ENCODE peak calls at places on chromosomes 4 and X, in seven cellular contexts. T is PC-3, K is hepatocyte, F is GM23338, I is SK-N-SH, W is neural progenitor cell, C is OCI-LY7. S is an unnamed sample.

GRCh38 chr4:59091376-59092142 is 1981.4 kb upstream of the IGFBP7 start:
- DNase-seq in T (peak), K (no peak), F (peak), I (no peak), W (no peak), C (no peak), S (no peak)

GRCh38 chr4:87516683-87517082 is 12.5 kb downstream of the SPARCL1 start:
- DNase-seq in T (no peak), K (no peak), F (no peak), I (no peak), W (no peak), C (no peak), S (no peak)

GRCh38 chrX:111360839-111361238 is 51.2 kb downstream of the DCX start:
- DNase-seq in T (no peak), K (no peak), F (peak), I (no peak), W (no peak), C (no peak), S (no peak)

GRCh38 chr4:108168672-108169562 is at the start of gene LEF1:
- DNase-seq in T (peak), K (peak), F (peak), I (peak), W (peak), C (peak), S (peak)

GRCh38 chr4:81465668-81466357 is 5.9 kb downstream of the RASGEF1B start:
- DNase-seq in T (no peak), K (no peak), F (no peak), I (no peak), W (no peak), C (no peak), S (no peak)

GRCh38 chrX:112521658-112522057 is 158.1 kb downstream of the LHFPL1 start:
- DNase-seq in T (no peak), K (no peak), F (no peak), I (no peak), W (no peak), C (no peak), S (peak)

GRCh38 chr4:82044141-82044993 is 329.4 kb downstream of the HNRNPD start:
- DNase-seq in T (peak), K (peak), F (peak), I (peak), W (peak), C (no peak), S (peak)

GRCh38 chr4:79211490-79211889 is 114.4 kb downstream of the NAA11 start:
- DNase-seq in T (no peak), K (no peak), F (no peak), I (no peak), W (no peak), C (no peak), S (no peak)

GRCh38 chr4:112284662-112285411 is 867 bp downstream of the TIFA start:
- DNase-seq in T (peak), K (no peak), F (no peak), I (peak), W (no peak), C (peak), S (peak)

GRCh38 chrX:39855748-39856129 is 242.0 kb downstream of the BCOR start:
- DNase-seq in T (peak), K (peak), F (peak), I (no peak), W (no peak), C (peak), S (peak)

GRCh38 chrX:97267916-97268680 is 384.4 kb downstream of the RPA4 start:
- DNase-seq in T (no peak), K (no peak), F (no peak), I (no peak), W (no peak), C (no peak), S (peak)

GRCh38 chrX:20116087-20116574 is 576 bp downstream of the MAP7D2 start:
- DNase-seq in T (no peak), K (no peak), F (peak), I (peak), W (peak), C (no peak), S (no peak)

GRCh38 chr4:78829296-78829695 is 53.1 kb downstream of the BMP2K start:
- DNase-seq in T (no peak), K (no peak), F (no peak), I (no peak), W (no peak), C (no peak), S (peak)

GRCh38 chr4:112031712-112032328 is 113.4 kb upstream of the FAM241A start:
- DNase-seq in T (peak), K (peak), F (peak), I (peak), W (peak), C (peak), S (peak)

GRCh38 chrX:123153846-123154335 is 30.2 kb upstream of the GRIA3 start:
- DNase-seq in T (no peak), K (peak), F (no peak), I (no peak), W (no peak), C (no peak), S (no peak)

GRCh38 chr4:122003335-122003734 is 51.5 kb upstream of the TRPC3 start:
- DNase-seq in T (peak), K (peak), F (peak), I (peak), W (peak), C (peak), S (peak)

GRCh38 chrX:130680164-130681035 is 222.6 kb downstream of the ENOX2 start:
- DNase-seq in T (no peak), K (no peak), F (no peak), I (no peak), W (no peak), C (no peak), S (peak)

GRCh38 chr4:5945936-5946335 is 53.0 kb upstream of the CRMP1 start:
- DNase-seq in T (no peak), K (no peak), F (no peak), I (no peak), W (no peak), C (no peak), S (no peak)

GRCh38 chr4:22869235-22869634 is 176.5 kb downstream of the GBA3 start:
- DNase-seq in T (no peak), K (no peak), F (peak), I (no peak), W (peak), C (no peak), S (no peak)

GRCh38 chr4:66906314-66906713 is 639.0 kb downstream of the CENPC start:
- DNase-seq in T (peak), K (no peak), F (peak), I (no peak), W (peak), C (no peak), S (no peak)

GRCh38 chrX:38192007-38192625 is 28.6 kb downstream of the SRPX start:
- DNase-seq in T (peak), K (no peak), F (peak), I (peak), W (peak), C (peak), S (peak)

GRCh38 chrX:12011075-12011474 is 127.2 kb upstream of the FRMPD4 start:
- DNase-seq in T (peak), K (no peak), F (no peak), I (no peak), W (no peak), C (no peak), S (peak)

GRCh38 chrX:68396953-68397352 is 36.3 kb downstream of the OPHN1 start:
- DNase-seq in T (no peak), K (no peak), F (no peak), I (peak), W (no peak), C (no peak), S (peak)

GRCh38 chr4:25861951-25862410 is 807 bp downstream of the SEL1L3 start:
- DNase-seq in T (peak), K (peak), F (peak), I (no peak), W (peak), C (peak), S (peak)

GRCh38 chrX:114619874-114620273 is 36.0 kb downstream of the HTR2C start:
- DNase-seq in T (peak), K (peak), F (peak), I (peak), W (no peak), C (no peak), S (peak)

GRCh38 chr4:84451546-84451945 is 47.5 kb downstream of the NKX6-1 start:
- DNase-seq in T (peak), K (peak), F (peak), I (no peak), W (peak), C (peak), S (peak)

GRCh38 chr4:95908806-95909205 is 68.9 kb downstream of the PDHA2 start:
- DNase-seq in T (no peak), K (no peak), F (no peak), I (no peak), W (no peak), C (no peak), S (no peak)

GRCh38 chrX:69282893-69283690 is 117.8 kb upstream of the PJA1 start:
- DNase-seq in T (no peak), K (no peak), F (peak), I (no peak), W (peak), C (no peak), S (no peak)

GRCh38 chrX:55206152-55206941 is 13.8 kb upstream of the PAGE5 start:
- DNase-seq in T (peak), K (no peak), F (no peak), I (no peak), W (no peak), C (no peak), S (no peak)

GRCh38 chr4:57037982-57038604 is 59.4 kb downstream of the POLR2B start:
- DNase-seq in T (peak), K (peak), F (peak), I (peak), W (peak), C (peak), S (peak)

DNA sequence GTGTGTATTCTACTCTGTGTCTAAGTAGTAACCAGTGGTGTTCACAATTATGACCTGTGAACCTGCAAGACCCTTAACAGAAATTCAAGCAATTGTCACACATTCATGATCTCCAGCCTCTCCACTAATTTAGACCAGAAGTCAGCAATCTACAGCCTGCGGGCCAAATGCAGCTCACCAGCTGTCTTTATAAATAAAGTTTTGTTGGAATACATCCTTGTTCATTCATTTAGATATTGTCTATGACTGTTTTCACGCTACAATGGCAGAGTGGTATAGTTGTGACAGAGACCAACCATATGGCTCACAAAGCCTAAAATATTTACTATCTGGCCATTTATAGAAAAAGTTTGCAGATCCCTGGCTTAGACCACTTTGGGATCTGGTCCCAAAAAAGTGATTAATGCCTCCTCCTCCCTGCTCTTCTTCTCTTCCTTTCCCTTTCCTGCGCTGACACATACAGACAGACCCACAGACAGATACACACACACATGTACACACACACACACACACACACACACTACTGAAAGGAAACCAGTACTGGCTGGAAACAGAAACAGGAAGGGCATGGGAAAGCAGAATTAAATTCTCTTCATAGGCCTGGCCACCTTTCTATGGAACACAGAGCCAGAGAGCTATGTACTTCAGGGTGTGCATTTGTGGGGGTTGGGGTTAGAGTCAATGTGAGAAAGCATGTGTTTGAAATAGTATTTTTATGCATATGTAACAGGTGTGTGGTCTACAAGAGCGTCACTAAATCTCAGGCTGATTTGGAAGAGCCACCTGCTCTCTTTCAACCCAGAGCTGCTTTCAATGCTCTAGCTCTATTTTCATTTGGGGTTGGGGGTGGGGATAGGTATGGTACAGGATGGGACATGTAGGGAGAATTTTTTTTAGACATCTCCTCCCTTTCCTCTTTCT is 49.7 kb upstream of the TMEM164 start:
- DNase-seq in T (no peak), K (no peak), F (no peak), I (no peak), W (no peak), C (no peak), S (no peak)
- TF ChIP-seq EZH2phosphoT487 in T (no peak), K (no peak), F (no peak), I (no peak), W (no peak), C (no peak), S (no peak)

GRCh38 chr4:46073778-46074177 is 50.1 kb downstream of the GABRG1 start:
- DNase-seq in T (no peak), K (no peak), F (no peak), I (no peak), W (no peak), C (no peak), S (no peak)
- H2AFZ ChIP-seq in T (no peak), K (no peak), F (no peak), I (no peak), W (no peak), C (no peak), S (no peak)

GRCh38 chr4:100872811-100873210 is 355.0 kb upstream of the EMCN start:
- DNase-seq in T (no peak), K (no peak), F (no peak), I (no peak), W (no peak), C (no peak), S (no peak)

GRCh38 chr4:100880012-100880411 is 362.2 kb upstream of the EMCN start:
- DNase-seq in T (no peak), K (no peak), F (peak), I (no peak), W (peak), C (no peak), S (no peak)

GRCh38 chr4:100875296-100876040 is 357.6 kb upstream of the EMCN start:
- DNase-seq in T (no peak), K (no peak), F (no peak), I (no peak), W (no peak), C (no peak), S (no peak)

GRCh38 chr4:100879471-100879870 is 361.6 kb upstream of the EMCN start:
- DNase-seq in T (no peak), K (no peak), F (no peak), I (no peak), W (no peak), C (no peak), S (no peak)

DNA sequence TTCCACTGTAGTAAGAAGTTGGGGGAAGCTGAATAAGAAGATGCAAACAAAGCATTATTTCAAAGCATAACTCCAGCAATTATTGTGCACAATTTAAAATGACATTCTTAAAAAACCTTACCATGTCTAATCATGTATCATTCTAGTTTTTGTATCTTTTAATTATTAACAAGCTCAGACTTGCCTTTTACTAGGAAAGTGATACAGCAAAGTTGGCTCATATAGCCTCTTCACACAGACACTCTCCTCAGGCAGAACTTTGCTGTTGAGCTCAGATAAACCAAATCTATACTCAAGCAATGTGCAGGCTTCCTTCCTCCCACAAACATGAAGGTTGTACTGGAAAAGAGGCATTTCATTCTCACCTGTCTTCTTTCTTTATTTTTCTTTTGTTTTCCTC is 358.7 kb upstream of the EMCN start:
- DNase-seq in T (no peak), K (no peak), F (no peak), I (no peak), W (no peak), C (no peak), S (no peak)
- H3K4me2 ChIP-seq in T (no peak), K (no peak), F (no peak), I (no peak), W (no peak), C (no peak), S (no peak)

GRCh38 chr4:73702796-73703287 is 37.5 kb upstream of the CXCL8 start:
- DNase-seq in T (peak), K (no peak), F (no peak), I (no peak), W (no peak), C (no peak), S (no peak)

GRCh38 chr4:73703320-73703719 is 37.0 kb upstream of the CXCL8 start:
- DNase-seq in T (no peak), K (no peak), F (no peak), I (no peak), W (no peak), C (no peak), S (no peak)

GRCh38 chr4:73693816-73694215 is 46.6 kb upstream of the CXCL8 start:
- DNase-seq in T (no peak), K (no peak), F (no peak), I (no peak), W (no peak), C (no peak), S (no peak)

GRCh38 chr4:73701116-73701515 is 39.3 kb upstream of the CXCL8 start:
- DNase-seq in T (peak), K (no peak), F (no peak), I (no peak), W (no peak), C (no peak), S (peak)

DNA sequence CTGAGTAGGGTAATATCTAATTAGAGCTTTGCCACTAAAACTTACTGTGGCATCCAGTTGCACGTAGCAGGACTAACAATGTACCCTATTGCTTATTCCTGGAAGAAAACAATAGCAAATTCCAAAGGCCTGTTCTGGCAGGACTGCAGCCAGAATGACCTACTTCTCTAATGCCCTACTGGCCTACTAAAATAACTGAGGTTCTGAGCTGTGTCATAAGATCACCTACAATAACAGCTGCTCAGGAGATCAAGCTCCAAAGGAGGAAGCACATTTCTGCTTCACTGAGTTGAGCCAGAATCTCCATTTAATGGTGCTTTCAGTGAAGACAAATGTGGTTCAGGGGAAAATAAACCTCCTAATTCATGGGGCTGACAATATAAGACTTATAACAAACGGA is 42.2 kb upstream of the CXCL8 start:
- DNase-seq in T (peak), K (no peak), F (no peak), I (no peak), W (peak), C (no peak), S (peak)
- TF ChIP-seq EZH2phosphoT487 in T (no peak), K (no peak), F (no peak), I (no peak), W (no peak), C (no peak), S (no peak)

GRCh38 chr4:1760521-1761001 is 32.5 kb upstream of the FGFR3 start:
- DNase-seq in T (no peak), K (no peak), F (no peak), I (peak), W (peak), C (no peak), S (no peak)
- H2AFZ ChIP-seq in T (no peak), K (no peak), F (no peak), I (no peak), W (no peak), C (no peak), S (no peak)

DNA sequence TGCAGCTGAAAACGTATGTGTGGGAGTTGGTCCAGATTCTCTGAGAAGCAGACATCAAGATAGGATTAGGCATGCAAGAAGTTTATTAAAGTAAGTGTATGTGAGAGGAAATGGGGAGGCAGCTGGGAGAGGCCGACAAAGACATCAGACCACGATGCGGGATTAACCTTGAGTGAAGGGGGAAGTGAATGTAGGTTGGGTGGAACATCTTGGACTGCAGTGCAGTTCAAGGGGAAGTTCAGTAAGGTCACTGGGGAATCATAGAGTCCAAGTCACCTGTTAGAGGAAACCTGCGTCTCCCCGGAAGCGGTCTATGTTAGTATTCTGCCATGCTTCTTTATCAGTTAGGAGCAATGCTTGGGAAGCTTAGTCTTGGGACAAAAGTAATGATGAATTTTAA is 22.0 kb downstream of the CXCL8 start:
- DNase-seq in T (no peak), K (no peak), F (no peak), I (no peak), W (no peak), C (no peak), S (no peak)
- H3K4me2 ChIP-seq in T (no peak), K (no peak), F (no peak), I (no peak), W (no peak), C (no peak), S (no peak)